ENCODE peak calls at places on chromosomes 2 and 18, in ten cellular contexts. A is A549; G is K562; M is WTC11; B is CD4-positive, alpha-beta T cell; N is mammary epithelial cell; E is upper lobe of right lung; T is AG04450; L is adrenal gland; C is cardiac muscle cell. P is an unnamed sample.

GRCh38 chr18:65876310-65876709 is 125.5 kb downstream of the CDH7 start:
- DNase-seq in A (no peak), G (no peak), M (no peak), B (no peak), N (no peak), E (no peak), T (no peak), L (no peak), C (no peak), P (no peak)

GRCh38 chr2:233048569-233049193 is 11.5 kb upstream of the INPP5D start:
- DNase-seq in A (no peak), G (no peak), M (no peak), B (no peak), N (no peak), E (peak), T (no peak), L (no peak), C (no peak), P (no peak)

GRCh38 chr18:31099490-31100230 is 2.6 kb downstream of the DSC2 start:
- DNase-seq in A (no peak), G (peak), M (no peak), B (no peak), N (peak), E (no peak), T (no peak), L (no peak), C (no peak), P (no peak)

GRCh38 chr18:50306944-50307343 is 19.5 kb upstream of the CXXC1 start:
- DNase-seq in A (no peak), G (no peak), M (no peak), B (no peak), N (no peak), E (no peak), T (no peak), L (no peak), C (peak), P (no peak)

GRCh38 chr18:26710460-26711096 is 154.9 kb downstream of the AQP4 start:
- DNase-seq in A (no peak), G (no peak), M (no peak), B (no peak), N (no peak), E (no peak), T (no peak), L (no peak), C (peak), P (no peak)

GRCh38 chr2:133045787-133046186 is 375.8 kb upstream of the LYPD1 start:
- DNase-seq in A (peak), G (no peak), M (no peak), B (no peak), N (peak), E (no peak), T (no peak), L (no peak), C (no peak), P (peak)

GRCh38 chr2:129645335-129645734 is 334.1 kb upstream of the RAB6C start:
- DNase-seq in A (no peak), G (no peak), M (no peak), B (no peak), N (no peak), E (no peak), T (no peak), L (no peak), C (no peak), P (no peak)

GRCh38 chr2:8719528-8719927 is 37.7 kb downstream of the ID2 start:
- DNase-seq in A (no peak), G (no peak), M (no peak), B (no peak), N (no peak), E (no peak), T (no peak), L (no peak), C (peak), P (no peak)

GRCh38 chr2:51624995-51625394 is 593.1 kb upstream of the NRXN1 start:
- DNase-seq in A (no peak), G (no peak), M (no peak), B (no peak), N (no peak), E (no peak), T (peak), L (no peak), C (no peak), P (peak)

GRCh38 chr2:72515696-72516095 is 310.1 kb downstream of the EXOC6B start:
- DNase-seq in A (no peak), G (no peak), M (no peak), B (no peak), N (no peak), E (no peak), T (no peak), L (no peak), C (peak), P (peak)

GRCh38 chr2:206004004-206004693 is 81.8 kb downstream of the INO80D start:
- DNase-seq in A (peak), G (peak), M (peak), B (no peak), N (no peak), E (no peak), T (no peak), L (no peak), C (peak), P (no peak)

GRCh38 chr2:222024934-222025890 is 273.6 kb downstream of the PAX3 start:
- DNase-seq in A (peak), G (peak), M (no peak), B (no peak), N (peak), E (no peak), T (no peak), L (no peak), C (peak), P (no peak)

GRCh38 chr2:161306919-161307318 is 1.3 kb upstream of the PSMD14 start:
- DNase-seq in A (no peak), G (peak), M (peak), B (no peak), N (no peak), E (no peak), T (no peak), L (no peak), C (no peak), P (no peak)

GRCh38 chr2:223997938-223998337 is 40.7 kb downstream of the MRPL44 start:
- DNase-seq in A (no peak), G (no peak), M (no peak), B (no peak), N (no peak), E (no peak), T (no peak), L (no peak), C (no peak), P (peak)

GRCh38 chr18:37394610-37394965 is 171.0 kb downstream of the CELF4 start:
- DNase-seq in A (no peak), G (no peak), M (no peak), B (no peak), N (no peak), E (no peak), T (no peak), L (no peak), C (no peak), P (no peak)

GRCh38 chr18:48367557-48367956 is 41.6 kb downstream of the ZBTB7C start:
- DNase-seq in A (no peak), G (no peak), M (no peak), B (no peak), N (no peak), E (no peak), T (no peak), L (no peak), C (no peak), P (no peak)

DNA sequence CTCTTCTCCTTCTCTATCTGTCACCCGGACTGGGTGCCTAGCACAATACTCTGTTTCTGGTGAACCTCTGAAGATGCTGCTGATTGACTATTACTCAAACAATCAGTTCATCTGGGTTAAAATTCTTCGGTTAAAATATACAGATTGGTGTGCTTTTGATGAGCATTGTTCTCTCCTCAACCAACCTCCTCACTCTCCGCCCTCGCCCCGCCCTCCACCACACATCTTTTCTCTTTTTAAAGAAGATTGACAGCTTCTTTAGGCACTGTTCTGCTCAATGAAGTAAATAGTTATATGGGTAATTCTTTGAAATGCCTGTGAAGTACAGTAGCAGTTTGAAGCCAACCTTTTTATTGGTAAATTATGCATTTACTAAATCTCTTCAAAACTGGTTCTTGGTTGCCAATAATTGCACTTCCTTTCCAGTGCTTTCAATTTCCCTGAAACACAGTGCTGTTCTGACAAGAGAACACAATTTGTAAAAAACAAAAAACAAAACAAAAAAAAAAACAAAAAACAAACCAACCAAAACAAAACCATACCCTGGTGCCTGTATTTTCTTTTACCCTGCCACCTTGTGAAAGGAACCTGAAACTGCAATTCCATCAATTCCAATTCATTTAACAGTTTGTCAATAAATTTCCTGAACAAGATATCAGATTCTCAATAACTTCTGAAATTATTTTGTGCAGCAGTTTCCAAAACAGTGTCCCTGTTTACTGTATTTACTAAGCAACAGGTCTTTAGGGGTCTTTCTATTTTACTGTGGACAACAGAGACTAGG is 188.6 kb downstream of the LRP1B start:
- DNase-seq in A (no peak), G (no peak), M (no peak), B (no peak), N (no peak), E (no peak), T (no peak), L (no peak), C (no peak), P (no peak)
- TF ChIP-seq CTCF in A (no peak), G (no peak), M (no peak), B (no peak), N (peak), E (peak), T (peak), L (no peak), C (peak), P (peak)

GRCh38 chr2:135876066-135876711 is at the start of gene MCM6:
- DNase-seq in A (peak), G (peak), M (peak), B (peak), N (peak), E (peak), T (peak), L (peak), C (peak), P (peak)
- TF ChIP-seq CTCF in A (no peak), G (no peak), M (no peak), B (no peak), N (no peak), E (peak), T (no peak), L (no peak), C (no peak), P (no peak)

DNA sequence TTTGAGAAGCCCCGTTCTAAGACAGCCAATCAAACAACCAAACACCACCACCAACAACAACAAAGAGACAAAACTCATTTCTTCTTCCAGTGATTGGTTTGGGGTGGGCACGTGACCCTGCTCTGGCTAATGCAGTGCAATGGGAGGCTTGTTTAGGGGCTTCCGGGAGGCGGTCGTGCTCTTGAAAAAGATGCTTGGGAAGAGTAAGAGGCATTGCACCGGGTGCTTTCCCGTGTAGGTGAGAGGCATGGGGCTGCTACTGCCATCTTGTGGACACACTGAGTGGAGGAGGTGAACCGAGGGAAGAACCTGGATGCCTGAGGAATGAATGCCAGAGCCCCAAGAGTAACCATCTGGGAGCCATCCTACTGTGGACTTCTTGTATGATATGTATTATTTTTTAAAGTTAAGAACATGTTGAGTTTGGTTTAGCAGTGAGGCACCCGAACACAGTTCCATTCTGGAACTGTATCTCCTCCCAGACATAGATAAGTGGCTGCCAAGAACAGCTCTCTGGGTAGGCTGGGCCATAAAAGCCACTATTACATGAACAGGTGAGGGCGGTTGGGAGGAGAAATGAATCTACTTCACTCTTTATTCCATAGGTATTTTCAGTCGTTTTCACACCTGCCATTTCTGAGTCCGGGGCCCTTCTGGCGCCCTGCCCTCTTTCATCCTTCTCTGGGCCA is 19.1 kb upstream of the ARHGAP25 start:
- DNase-seq in A (peak), G (peak), M (peak), B (no peak), N (peak), E (peak), T (no peak), L (peak), C (peak), P (peak)
- TF ChIP-seq CTCF in A (peak), G (peak), M (peak), B (no peak), N (peak), E (peak), T (peak), L (peak), C (peak), P (peak)

DNA sequence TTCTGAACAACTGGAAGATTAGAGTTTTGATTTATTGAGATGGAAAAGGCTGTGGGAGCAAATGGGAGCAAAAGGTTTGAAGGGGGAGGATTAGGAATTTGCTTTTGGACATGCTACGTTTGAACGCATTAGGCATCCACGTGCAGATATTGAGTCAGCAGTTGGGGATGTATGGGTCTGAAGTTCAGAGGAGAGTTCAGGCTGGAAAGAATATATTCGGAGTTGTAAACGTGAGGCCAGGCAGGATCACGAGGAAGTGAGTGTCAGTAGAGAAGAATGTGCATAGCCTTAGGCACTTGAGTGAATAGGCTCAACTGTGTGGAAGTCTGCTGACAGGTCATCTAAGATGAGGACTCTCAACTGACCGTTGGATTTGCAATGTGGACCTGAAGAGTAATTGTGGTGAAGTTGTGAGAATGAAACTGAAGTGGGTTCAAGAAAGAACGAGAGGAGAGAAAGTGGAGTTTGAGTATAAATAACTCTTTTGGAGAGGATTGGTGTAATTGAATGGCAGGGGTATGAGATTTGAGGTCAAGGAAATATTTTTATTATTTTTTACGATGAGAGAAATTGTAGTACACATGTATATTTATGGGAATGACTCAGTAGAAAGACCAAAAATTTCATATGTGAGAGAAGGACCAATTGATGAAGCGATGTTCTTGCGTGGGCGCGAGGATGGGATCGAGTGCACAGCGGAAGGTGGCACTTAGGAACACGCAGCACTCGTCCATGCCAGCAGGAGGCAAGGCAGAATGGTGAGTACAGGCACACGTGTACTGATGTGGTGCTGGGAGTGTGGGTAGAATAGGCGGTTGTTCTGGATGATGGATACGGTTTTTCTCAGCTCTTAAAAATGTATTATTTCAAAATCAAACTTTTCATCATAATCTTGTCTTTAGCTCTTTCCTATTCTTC is 40.5 kb upstream of the POLE4 start:
- DNase-seq in A (peak), G (no peak), M (no peak), B (no peak), N (peak), E (no peak), T (peak), L (no peak), C (peak), P (peak)
- TF ChIP-seq CTCF in A (no peak), G (no peak), M (no peak), B (no peak), N (no peak), E (no peak), T (no peak), L (no peak), C (no peak), P (peak)

DNA sequence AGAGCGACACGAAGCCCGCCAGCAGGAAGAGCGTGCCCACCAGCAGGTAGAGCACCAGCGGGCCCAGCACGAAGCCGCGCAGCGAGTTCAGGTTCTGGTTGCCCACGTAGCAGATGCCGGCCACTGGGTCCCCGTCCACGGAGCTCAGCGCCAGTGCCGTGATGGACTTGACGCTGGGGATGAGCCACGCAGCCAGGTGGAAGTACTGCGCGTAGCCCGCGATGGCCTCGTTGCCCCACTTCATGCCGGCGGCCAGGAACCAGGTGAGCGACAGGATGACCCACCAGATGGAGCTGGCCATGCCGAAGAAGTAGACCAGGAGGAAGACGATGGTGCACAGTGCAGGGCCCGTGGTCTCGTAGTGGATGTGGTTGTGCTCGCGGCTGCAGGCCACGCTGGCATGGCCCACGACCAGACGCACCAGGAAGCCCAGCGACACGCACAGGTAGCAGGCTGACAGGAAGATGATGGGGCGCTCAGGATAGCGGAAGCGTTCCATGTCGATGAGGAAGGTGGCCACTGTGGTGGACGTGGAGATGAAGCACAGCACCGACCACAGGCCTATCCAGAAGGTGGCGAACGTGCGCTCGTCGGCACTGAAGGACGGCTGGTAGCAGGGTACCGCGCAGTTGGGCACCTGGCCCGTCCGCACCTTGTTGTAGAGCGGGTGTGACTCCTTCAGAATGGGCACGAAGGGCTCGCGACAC is 2.1 kb downstream of the FZD5 start:
- DNase-seq in A (peak), G (no peak), M (peak), B (no peak), N (peak), E (peak), T (no peak), L (peak), C (peak), P (no peak)
- TF ChIP-seq CTCF in A (peak), G (no peak), M (no peak), B (no peak), N (peak), E (peak), T (peak), L (peak), C (peak), P (peak)

DNA sequence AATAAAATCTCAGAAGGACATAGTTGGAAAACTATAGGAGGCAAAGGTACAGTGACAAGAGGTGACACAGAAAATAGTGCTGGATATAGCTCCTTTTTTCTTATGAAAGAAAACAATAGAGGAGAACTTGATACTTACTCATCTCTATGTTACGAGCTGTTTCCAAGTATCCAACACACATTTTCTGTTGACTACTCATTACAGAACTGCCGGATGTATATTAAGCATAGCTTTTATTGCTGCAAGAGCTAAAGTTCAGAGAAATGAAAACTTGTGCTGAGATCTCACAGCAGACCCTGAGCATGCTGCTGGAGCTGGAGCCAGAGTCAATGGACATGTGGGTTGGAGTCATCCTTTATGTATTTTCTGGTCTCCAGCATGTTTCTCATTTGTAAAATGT is 210.0 kb upstream of the NT5C1B start:
- DNase-seq in A (no peak), G (no peak), M (no peak), B (no peak), N (no peak), E (no peak), T (no peak), L (no peak), C (no peak), P (peak)
- TF ChIP-seq CTCF in A (no peak), G (no peak), M (no peak), B (no peak), N (no peak), E (no peak), T (no peak), L (no peak), C (no peak), P (no peak)